ENCODE peak calls at places on chromosomes 3 and 15, in four cellular contexts. O is ACHN, R is fibroblast of gingiva, A is HT-29. J is an unnamed sample.

GRCh38 chr3:45976191-45977091 is 19.2 kb downstream of the FYCO1 start:
- DNase-seq in A (no peak), R (no peak), O (no peak), J (no peak)

GRCh38 chr15:49190586-49190985 is 20.5 kb downstream of the GALK2 start:
- DNase-seq in O (no peak), A (no peak), R (no peak), J (no peak)

GRCh38 chr15:88881781-88882180 is 13.6 kb downstream of the HAPLN3 start:
- DNase-seq in R (no peak), O (no peak), A (no peak), J (no peak)

GRCh38 chr3:142228964-142229363 is 3.6 kb upstream of the GK5 start:
- DNase-seq in R (no peak), A (no peak), O (no peak), J (no peak)

GRCh38 chr15:80989110-80989517 is 505 bp downstream of the MESD start:
- DNase-seq in R (no peak), O (peak), A (no peak), J (no peak)

GRCh38 chr3:72195895-72196294 is 410.9 kb upstream of the PROK2 start:
- DNase-seq in O (no peak), R (no peak), A (no peak), J (no peak)

GRCh38 chr3:105837143-105837740 is 31.6 kb downstream of the CBLB start:
- DNase-seq in O (no peak), R (no peak), A (no peak), J (no peak)

GRCh38 chr3:126706631-126707030 is 2.6 kb downstream of the CHCHD6 start:
- DNase-seq in A (no peak), O (no peak), R (peak), J (peak)

GRCh38 chr3:72655151-72655551 is 193.1 kb downstream of the SHQ1 start:
- DNase-seq in R (no peak), O (no peak), A (no peak), J (no peak)

J was measured in fibroblast of the conjunctiva.